ENCODE peak calls at places on chromosomes 5 and 9, in nine cellular contexts. One of them, this sample, is unnamed.

GRCh38 chr5:139745121-139745799 is 50.3 kb upstream of the PSD2 start:
- DNase-seq in RPMI8226: no peak
- DNase-seq in naive thymus-derived CD4-positive, alpha-beta T cell: no peak
- DNase-seq in coronary artery: peak; percentile 94
- DNase-seq in spleen: no peak
- DNase-seq in HTR-8/SVneo: peak; percentile 92
- DNase-seq in AG08396: peak; percentile 80
- DNase-seq in NCI-H1694 treated with DMSO at 0.1 percent for 48 hours: peak; percentile 10
- DNase-seq in fibroblast of pulmonary artery: peak; percentile 54
- DNase-seq in this sample: peak; percentile 9

GRCh38 chr9:136330406-136330990 is 3.2 kb downstream of the GPSM1 start:
- DNase-seq in RPMI8226: no peak
- DNase-seq in naive thymus-derived CD4-positive, alpha-beta T cell: no peak
- DNase-seq in coronary artery: no peak
- DNase-seq in spleen: no peak
- DNase-seq in HTR-8/SVneo: no peak
- DNase-seq in AG08396: no peak
- DNase-seq in NCI-H1694 treated with DMSO at 0.1 percent for 48 hours: no peak
- DNase-seq in fibroblast of pulmonary artery: no peak
- DNase-seq in this sample: no peak

GRCh38 chr5:25858019-25858418 is 1180.4 kb downstream of the CDH9 start:
- DNase-seq in RPMI8226: peak; percentile 32
- DNase-seq in naive thymus-derived CD4-positive, alpha-beta T cell: no peak
- DNase-seq in coronary artery: no peak
- DNase-seq in spleen: no peak
- DNase-seq in HTR-8/SVneo: no peak
- DNase-seq in AG08396: no peak
- DNase-seq in NCI-H1694 treated with DMSO at 0.1 percent for 48 hours: no peak
- DNase-seq in fibroblast of pulmonary artery: no peak
- DNase-seq in this sample: no peak

GRCh38 chr5:138601444-138601843 is 26.2 kb upstream of the HSPA9 start:
- DNase-seq in RPMI8226: peak; percentile 58
- DNase-seq in naive thymus-derived CD4-positive, alpha-beta T cell: no peak
- DNase-seq in coronary artery: no peak
- DNase-seq in spleen: no peak
- DNase-seq in HTR-8/SVneo: no peak
- DNase-seq in AG08396: peak; percentile 55
- DNase-seq in NCI-H1694 treated with DMSO at 0.1 percent for 48 hours: no peak
- DNase-seq in fibroblast of pulmonary artery: peak; percentile 88
- DNase-seq in this sample: peak; percentile 41

GRCh38 chr5:94613583-94613982 is 4.8 kb downstream of the KIAA0825 start:
- DNase-seq in RPMI8226: peak; percentile 34
- DNase-seq in naive thymus-derived CD4-positive, alpha-beta T cell: no peak
- DNase-seq in coronary artery: no peak
- DNase-seq in spleen: no peak
- DNase-seq in HTR-8/SVneo: no peak
- DNase-seq in AG08396: no peak
- DNase-seq in NCI-H1694 treated with DMSO at 0.1 percent for 48 hours: peak; percentile 1
- DNase-seq in fibroblast of pulmonary artery: peak; percentile 30
- DNase-seq in this sample: peak; percentile 21

GRCh38 chr5:19885040-19885824 is 102.8 kb downstream of the CDH18 start:
- DNase-seq in RPMI8226: peak; percentile 6
- DNase-seq in naive thymus-derived CD4-positive, alpha-beta T cell: no peak
- DNase-seq in coronary artery: no peak
- DNase-seq in spleen: no peak
- DNase-seq in HTR-8/SVneo: no peak
- DNase-seq in AG08396: no peak
- DNase-seq in NCI-H1694 treated with DMSO at 0.1 percent for 48 hours: no peak
- DNase-seq in fibroblast of pulmonary artery: no peak
- DNase-seq in this sample: no peak

GRCh38 chr5:54533541-54534179 is 16.1 kb downstream of the SNX18 start:
- DNase-seq in RPMI8226: no peak
- DNase-seq in naive thymus-derived CD4-positive, alpha-beta T cell: no peak
- DNase-seq in coronary artery: no peak
- DNase-seq in spleen: no peak
- DNase-seq in HTR-8/SVneo: no peak
- DNase-seq in AG08396: no peak
- DNase-seq in NCI-H1694 treated with DMSO at 0.1 percent for 48 hours: no peak
- DNase-seq in fibroblast of pulmonary artery: no peak
- DNase-seq in this sample: no peak

GRCh38 chr5:5342784-5343183 is 79.7 kb upstream of the ICE1 start:
- DNase-seq in RPMI8226: no peak
- DNase-seq in naive thymus-derived CD4-positive, alpha-beta T cell: no peak
- DNase-seq in coronary artery: no peak
- DNase-seq in spleen: no peak
- DNase-seq in HTR-8/SVneo: peak; percentile 80
- DNase-seq in AG08396: no peak
- DNase-seq in NCI-H1694 treated with DMSO at 0.1 percent for 48 hours: no peak
- DNase-seq in fibroblast of pulmonary artery: peak; percentile 19
- DNase-seq in this sample: peak; percentile 8

GRCh38 chr5:147567917-147568598 is 58.2 kb upstream of the DPYSL3 start:
- DNase-seq in RPMI8226: no peak
- DNase-seq in naive thymus-derived CD4-positive, alpha-beta T cell: no peak
- DNase-seq in coronary artery: no peak
- DNase-seq in spleen: no peak
- DNase-seq in HTR-8/SVneo: no peak
- DNase-seq in AG08396: peak; percentile 11
- DNase-seq in NCI-H1694 treated with DMSO at 0.1 percent for 48 hours: no peak
- DNase-seq in fibroblast of pulmonary artery: peak; percentile 67
- DNase-seq in this sample: no peak

This sample was measured in MV-4-11.